ENCODE peak calls at places on chromosomes 12 and 14, in four cellular contexts. Z, Q, V and F are unnamed samples.

GRCh38 chr14:97411938-97412612 is 614.9 kb downstream of the VRK1 start:
- DNase-seq in Z (no peak), Q (no peak), V (no peak), F (no peak)

GRCh38 chr12:6700646-6701051 is at the start of gene PIANP:
- DNase-seq in Z (peak), Q (peak), V (no peak), F (no peak)

GRCh38 chr14:80959448-80960006 is 4.1 kb downstream of the TSHR start:
- DNase-seq in Z (no peak), Q (peak), V (no peak), F (no peak)

GRCh38 chr12:122018937-122019336 is 2.7 kb upstream of the BCL7A start:
- DNase-seq in Z (no peak), Q (no peak), V (no peak), F (no peak)

GRCh38 chr12:78146365-78146772 is 315.7 kb downstream of the NAV3 start:
- DNase-seq in Z (no peak), Q (peak), V (peak), F (peak)

GRCh38 chr14:92794547-92794941 is 439 bp downstream of the GOLGA5 start:
- DNase-seq in Z (no peak), Q (peak), V (no peak), F (peak)

GRCh38 chr12:14949631-14950030 is 11.3 kb upstream of the ERP27 start:
- DNase-seq in Z (no peak), Q (no peak), V (no peak), F (no peak)

GRCh38 chr14:95303552-95303951 is 16.2 kb downstream of the CLMN start:
- DNase-seq in Z (no peak), Q (no peak), V (no peak), F (no peak)

GRCh38 chr12:2318286-2318685 is 265.5 kb downstream of the CACNA1C start:
- DNase-seq in Z (no peak), Q (peak), V (no peak), F (no peak)

GRCh38 chr12:116760621-116761020 is 22.5 kb downstream of the RNFT2 start:
- DNase-seq in Z (no peak), Q (no peak), V (no peak), F (no peak)

GRCh38 chr14:69284170-69284569 is 24.2 kb downstream of the GALNT16 start:
- DNase-seq in Z (no peak), Q (no peak), V (no peak), F (no peak)

GRCh38 chr14:92988786-92989755 is 66.1 kb downstream of the CHGA start:
- DNase-seq in Z (no peak), Q (no peak), V (no peak), F (no peak)

GRCh38 chr14:68244272-68244975 is 424.8 kb downstream of the RAD51B start:
- DNase-seq in Z (no peak), Q (no peak), V (no peak), F (no peak)

GRCh38 chr12:58030566-58031279 is 89.4 kb downstream of the ATP23 start:
- DNase-seq in Z (no peak), Q (no peak), V (no peak), F (no peak)

GRCh38 chr14:89378119-89378518 is 38.9 kb downstream of the FOXN3 start:
- DNase-seq in Z (peak), Q (peak), V (peak), F (no peak)

GRCh38 chr12:13208533-13209278 is 12.2 kb downstream of the EMP1 start:
- DNase-seq in Z (peak), Q (peak), V (no peak), F (no peak)

GRCh38 chr14:104596451-104596918 is 8.1 kb downstream of the TMEM179 start:
- DNase-seq in Z (no peak), Q (no peak), V (no peak), F (no peak)

GRCh38 chr14:81638656-81639055 is 105.0 kb upstream of the SEL1L start:
- DNase-seq in Z (no peak), Q (no peak), V (no peak), F (no peak)

GRCh38 chr12:127107744-127108143 is 1159.2 kb upstream of the TMEM132C start:
- DNase-seq in Z (no peak), Q (no peak), V (no peak), F (no peak)

GRCh38 chr12:27981874-27982273 is 9.3 kb upstream of the PTHLH start:
- DNase-seq in Z (no peak), Q (no peak), V (peak), F (no peak)

GRCh38 chr12:94977766-94978468 is 25.6 kb downstream of the NDUFA12 start:
- DNase-seq in Z (no peak), Q (no peak), V (no peak), F (no peak)

GRCh38 chr12:29616664-29617409 is 119.4 kb upstream of the OVCH1 start:
- DNase-seq in Z (no peak), Q (peak), V (peak), F (peak)

GRCh38 chr12:93954160-93955112 is 193.9 kb upstream of the PLXNC1 start:
- DNase-seq in Z (peak), Q (peak), V (no peak), F (no peak)

GRCh38 chr12:108699955-108700563 is 31.3 kb downstream of the CORO1C start:
- DNase-seq in Z (no peak), Q (peak), V (no peak), F (peak)

GRCh38 chr12:117450186-117450585 is 88.8 kb upstream of the NOS1 start:
- DNase-seq in Z (no peak), Q (no peak), V (no peak), F (no peak)

GRCh38 chr14:88698651-88699050 is 94.1 kb downstream of the EML5 start:
- DNase-seq in Z (no peak), Q (no peak), V (no peak), F (no peak)

GRCh38 chr12:130971871-130972588 is 18.3 kb downstream of the ADGRD1 start:
- DNase-seq in Z (no peak), Q (no peak), V (no peak), F (no peak)

GRCh38 chr12:109053382-109054123 is 1.2 kb downstream of the USP30 start:
- DNase-seq in Z (peak), Q (peak), V (no peak), F (no peak)

GRCh38 chr14:54374117-54374884 is 22.5 kb upstream of the CDKN3 start:
- DNase-seq in Z (no peak), Q (peak), V (peak), F (no peak)

GRCh38 chr14:44962573-44963528 is 861 bp downstream of the TOGARAM1 start:
- DNase-seq in Z (peak), Q (peak), V (peak), F (peak)

GRCh38 chr12:10288989-10289388 is 18.7 kb upstream of the KLRD1 start:
- DNase-seq in Z (no peak), Q (no peak), V (no peak), F (no peak)

GRCh38 chr14:59301354-59301753 is 112.9 kb downstream of the DAAM1 start:
- DNase-seq in Z (no peak), Q (no peak), V (no peak), F (peak)

GRCh38 chr12:2335109-2335508 is 282.3 kb downstream of the CACNA1C start:
- DNase-seq in Z (no peak), Q (peak), V (no peak), F (peak)

GRCh38 chr12:26936559-26937442 is 980 bp downstream of the INTS13 start:
- DNase-seq in Z (no peak), Q (no peak), V (peak), F (peak)

GRCh38 chr12:6450091-6450868 is 1.6 kb upstream of the TAPBPL start:
- DNase-seq in Z (no peak), Q (peak), V (no peak), F (no peak)

GRCh38 chr12:534216-534615 is 74.5 kb downstream of the B4GALNT3 start:
- DNase-seq in Z (no peak), Q (no peak), V (no peak), F (no peak)

GRCh38 chr14:96702831-96703230 is 94.4 kb upstream of the VRK1 start:
- DNase-seq in Z (no peak), Q (no peak), V (no peak), F (no peak)

GRCh38 chr14:50082308-50082742 is 34.0 kb downstream of the VCPKMT start:
- DNase-seq in Z (no peak), Q (no peak), V (no peak), F (no peak)

GRCh38 chr12:48890657-48891418 is 25.2 kb upstream of the RND1 start:
- DNase-seq in Z (peak), Q (peak), V (peak), F (peak)

GRCh38 chr12:48894271-48894670 is 28.6 kb upstream of the RND1 start:
- DNase-seq in Z (no peak), Q (no peak), V (no peak), F (no peak)

GRCh38 chr12:48889679-48890078 is 24.0 kb upstream of the RND1 start:
- DNase-seq in Z (no peak), Q (no peak), V (no peak), F (no peak)
- H3K4me3 ChIP-seq in Z (no peak), Q (no peak), V (no peak), F (no peak)

GRCh38 chr14:90609376-90609775 is 206.9 kb downstream of the TTC7B start:
- DNase-seq in Z (no peak), Q (no peak), V (no peak), F (no peak)

GRCh38 chr14:90610641-90611040 is 205.6 kb downstream of the TTC7B start:
- DNase-seq in Z (no peak), Q (no peak), V (no peak), F (no peak)

GRCh38 chr14:90608281-90608680 is 207.9 kb downstream of the TTC7B start:
- DNase-seq in Z (no peak), Q (no peak), V (no peak), F (no peak)

GRCh38 chr14:90607141-90607540 is 209.1 kb downstream of the TTC7B start:
- DNase-seq in Z (no peak), Q (no peak), V (no peak), F (no peak)

GRCh38 chr14:90608925-90609324 is 207.3 kb downstream of the TTC7B start:
- DNase-seq in Z (no peak), Q (no peak), V (peak), F (no peak)
- H3K4me3 ChIP-seq in Z (no peak), Q (no peak), V (no peak), F (no peak)

GRCh38 chr14:65408113-65408512 is 4.4 kb upstream of the FUT8 start:
- DNase-seq in Z (no peak), Q (no peak), V (no peak), F (no peak)

GRCh38 chr14:65412189-65412846 is at the start of gene FUT8:
- DNase-seq in Z (peak), Q (peak), V (peak), F (peak)

GRCh38 chr14:65412881-65413738 is 580 bp downstream of the FUT8 start:
- DNase-seq in Z (peak), Q (peak), V (peak), F (peak)

GRCh38 chr14:65411656-65412188 is 808 bp upstream of the FUT8 start:
- DNase-seq in Z (peak), Q (peak), V (peak), F (peak)

DNA sequence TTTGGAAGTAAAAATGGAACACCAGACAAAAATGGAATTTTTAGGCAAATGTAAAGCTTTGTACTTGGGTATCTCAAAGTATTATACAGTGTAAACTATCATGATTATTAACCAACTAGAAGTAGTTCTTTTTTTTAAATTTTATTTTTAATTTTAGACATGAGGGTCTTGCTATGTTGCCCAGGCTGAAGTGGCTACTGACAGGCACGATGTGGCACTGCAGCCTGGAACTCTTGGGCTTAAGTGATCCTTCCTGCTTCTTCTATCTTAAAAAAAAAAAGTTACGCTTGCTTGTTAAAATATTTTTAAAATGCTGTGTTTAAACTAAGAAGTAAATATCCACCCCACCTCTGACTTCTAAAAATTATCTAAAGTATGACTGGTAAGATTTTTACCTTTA is 1.9 kb upstream of the FUT8 start:
- DNase-seq in Z (no peak), Q (no peak), V (no peak), F (no peak)
- H3K4me3 ChIP-seq in Z (no peak), Q (no peak), V (no peak), F (no peak)

GRCh38 chr12:20370001-20370381 is 1.7 kb downstream of the PDE3A start:
- DNase-seq in Z (peak), Q (no peak), V (peak), F (peak)

GRCh38 chr12:20370841-20371240 is 2.5 kb downstream of the PDE3A start:
- DNase-seq in Z (no peak), Q (no peak), V (no peak), F (peak)

GRCh38 chr12:20368653-20369163 is 371 bp downstream of the PDE3A start:
- DNase-seq in Z (peak), Q (peak), V (peak), F (peak)

GRCh38 chr12:20367731-20368652 is at the start of gene PDE3A:
- DNase-seq in Z (peak), Q (peak), V (peak), F (peak)

DNA sequence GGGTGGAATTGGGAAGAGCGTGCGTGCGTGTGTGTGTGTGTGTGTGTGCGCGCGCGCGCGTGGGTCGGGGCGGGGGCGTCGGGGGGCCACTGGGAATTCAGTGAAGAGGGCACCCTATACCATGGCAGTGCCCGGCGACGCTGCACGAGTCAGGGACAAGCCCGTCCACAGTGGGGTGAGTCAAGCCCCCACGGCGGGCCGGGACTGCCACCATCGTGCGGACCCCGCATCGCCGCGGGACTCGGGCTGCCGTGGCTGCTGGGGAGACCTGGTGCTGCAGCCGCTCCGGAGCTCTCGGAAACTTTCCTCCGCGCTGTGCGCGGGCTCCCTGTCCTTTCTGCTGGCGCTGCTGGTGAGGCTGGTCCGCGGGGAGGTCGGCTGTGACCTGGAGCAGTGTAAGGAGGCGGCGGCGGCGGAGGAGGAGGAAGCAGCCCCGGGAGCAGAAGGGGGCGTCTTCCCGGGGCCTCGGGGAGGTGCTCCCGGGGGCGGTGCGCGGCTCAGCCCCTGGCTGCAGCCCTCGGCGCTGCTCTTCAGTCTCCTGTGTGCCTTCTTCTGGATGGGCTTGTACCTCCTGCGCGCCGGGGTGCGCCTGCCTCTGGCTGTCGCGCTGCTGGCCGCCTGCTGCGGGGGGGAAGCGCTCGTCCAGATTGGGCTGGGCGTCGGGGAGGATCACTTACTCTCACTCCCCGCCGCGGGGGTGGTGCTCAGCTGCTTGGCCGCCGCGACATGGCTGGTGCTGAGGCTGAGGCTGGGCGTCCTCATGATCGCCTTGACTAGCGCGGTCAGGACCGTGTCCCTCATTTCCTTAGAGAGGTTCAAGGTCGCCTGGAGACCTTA is 1.0 kb downstream of the PDE3A start:
- DNase-seq in Z (peak), Q (peak), V (peak), F (peak)
- H3K4me3 ChIP-seq in Z (peak), Q (peak), V (peak), F (peak)